ENCODE peak calls at places on chromosomes 7 and 10, in eight cellular contexts. S is NCI-H526 treated with DMSO at 0.1 percent for 48 hours, V is astrocyte of the spinal cord, J is kidney tubule cell, Y is nephron progenitor cell, K is mucosa of gallbladder, L is HCT116, D is RPMI7951. X is an unnamed sample.
A peak's percentile ranks its signal among the peaks of the same experiment; 100 is the strongest.

GRCh38 chr7:51140203-51140938 is 176.2 kb downstream of the COBL start:
- DNase-seq in V (no peak), D (no peak), K (no peak), J (no peak), S (no peak), Y (no peak), L (no peak), X (no peak)

GRCh38 chr10:113866551-113867394 is 12.3 kb downstream of the NHLRC2 start:
- DNase-seq in D (peak; percentile 3), Y (no peak), S (no peak), V (no peak), L (no peak), K (no peak), J (no peak), X (no peak)

GRCh38 chr10:71998840-71999194 is 34.6 kb downstream of the CHST3 start:
- DNase-seq in D (peak; percentile 91), S (no peak), K (peak; percentile 48), L (no peak), J (peak; percentile 85), Y (no peak), V (peak; percentile 76), X (peak; percentile 60)

GRCh38 chr10:44020322-44021111 is 364.4 kb downstream of the CXCL12 start:
- DNase-seq in J (no peak), D (peak; percentile 47), Y (no peak), S (no peak), K (no peak), L (no peak), V (no peak), X (no peak)

GRCh38 chr10:3136336-3136735 is 36.2 kb downstream of the PITRM1 start:
- DNase-seq in J (no peak), K (no peak), S (no peak), L (no peak), D (no peak), Y (no peak), V (no peak), X (no peak)

GRCh38 chr7:142030294-142030693 is 34.6 kb downstream of the MGAM start:
- DNase-seq in D (peak; percentile 29), V (no peak), K (no peak), L (no peak), S (no peak), Y (no peak), J (peak; percentile 60), X (no peak)

GRCh38 chr10:77836299-77836820 is 90.2 kb downstream of the DLG5 start:
- DNase-seq in D (peak; percentile 73), J (no peak), V (no peak), S (peak; percentile 20), Y (no peak), K (peak; percentile 55), L (no peak), X (no peak)

GRCh38 chr7:140509789-140510188 is 30.5 kb upstream of the MKRN1 start:
- DNase-seq in K (peak; percentile 18), V (no peak), D (no peak), L (no peak), J (no peak), S (no peak), Y (no peak), X (no peak)

GRCh38 chr10:119575506-119575905 is 21.3 kb downstream of the TIAL1 start:
- DNase-seq in Y (no peak), D (peak; percentile 14), L (no peak), S (no peak), V (no peak), J (no peak), K (no peak), X (peak; percentile 25)